ENCODE peak calls at places on chromosomes 6 and 20, in ten cellular contexts. C is posterior cingulate gyrus; Q is CD8-positive, alpha-beta T cell; B is progenitor cell of endocrine pancreas; G is hepatocyte; F is activated T-helper 1 cell treated with anti-CD3 and anti-CD28 coated beads, Interleukin-2, amount 50 U/mL, for 16 hours; X is Peyer's patch; R is kidney glomerular epithelial cell; H is occipital lobe; P is SW480. L is an unnamed sample.

GRCh38 chr6:143198312-143198711 is 137.6 kb downstream of the AIG1 start:
- DNase-seq in Q (no peak), G (no peak), P (no peak), B (no peak), H (no peak), C (no peak), F (no peak), X (no peak), R (no peak), L (no peak)

GRCh38 chr6:130515306-130515705 is 149.5 kb downstream of the TMEM200A start:
- DNase-seq in P (peak), X (no peak), B (no peak), H (no peak), Q (no peak), C (no peak), G (no peak), R (no peak), F (no peak), L (no peak)

GRCh38 chr6:100453701-100454521 is 10.8 kb downstream of the SIM1 start:
- DNase-seq in B (peak), X (no peak), C (no peak), F (no peak), Q (no peak), R (no peak), P (no peak), H (no peak), G (no peak), L (no peak)

GRCh38 chr6:168133707-168134398 is 54.8 kb upstream of the FRMD1 start:
- DNase-seq in G (no peak), F (no peak), X (no peak), Q (no peak), H (no peak), B (peak), C (peak), P (no peak), R (no peak), L (no peak)

GRCh38 chr6:11033825-11034224 is 10.3 kb downstream of the ELOVL2 start:
- DNase-seq in G (no peak), P (no peak), R (peak), B (no peak), H (no peak), C (no peak), X (no peak), Q (no peak), F (no peak), L (no peak)

GRCh38 chr6:29561618-29562181 is 2.2 kb upstream of the UBD start:
- DNase-seq in B (no peak), C (no peak), F (no peak), Q (no peak), R (no peak), P (no peak), G (no peak), H (no peak), X (no peak), L (no peak)

GRCh38 chr6:129567374-129567773 is 142.6 kb downstream of the ARHGAP18 start:
- DNase-seq in P (no peak), C (no peak), R (no peak), H (no peak), F (no peak), G (peak), B (no peak), Q (no peak), X (no peak), L (peak)

GRCh38 chr6:38131527-38131965 is 312.0 kb downstream of the ZFAND3 start:
- DNase-seq in R (peak), X (no peak), P (no peak), B (no peak), Q (no peak), H (no peak), F (no peak), C (no peak), G (no peak), L (no peak)

GRCh38 chr20:17841751-17842191 is 126.8 kb downstream of the SNX5 start:
- DNase-seq in P (no peak), B (no peak), X (no peak), R (peak), Q (no peak), F (no peak), C (no peak), G (no peak), H (no peak), L (no peak)

GRCh38 chr6:31651602-31652191 is 764 bp downstream of the BAG6 start:
- DNase-seq in G (peak), H (peak), R (peak), B (no peak), C (no peak), F (no peak), X (peak), Q (no peak), P (peak), L (peak)

GRCh38 chr6:69456086-69456485 is 340.7 kb downstream of the LMBRD1 start:
- DNase-seq in G (no peak), C (no peak), X (no peak), B (no peak), R (no peak), H (no peak), P (no peak), Q (no peak), F (no peak), L (no peak)

GRCh38 chr20:11902264-11902663 is 15.4 kb upstream of the BTBD3 start:
- DNase-seq in X (no peak), R (no peak), P (peak), G (no peak), Q (no peak), H (no peak), C (no peak), B (no peak), F (no peak), L (no peak)

GRCh38 chr20:57663241-57663640 is 43.0 kb upstream of the ZBP1 start:
- DNase-seq in H (no peak), F (no peak), G (no peak), Q (no peak), C (no peak), B (no peak), X (no peak), R (no peak), P (no peak), L (no peak)

GRCh38 chr6:168380956-168381605 is 59.9 kb upstream of the SMOC2 start:
- DNase-seq in Q (no peak), R (no peak), B (no peak), F (no peak), C (peak), X (no peak), H (no peak), G (no peak), P (peak), L (no peak)

GRCh38 chr6:166313255-166314070 is 5.3 kb upstream of the PRR18 start:
- DNase-seq in P (peak), F (no peak), X (peak), H (peak), B (no peak), R (peak), C (no peak), Q (peak), G (peak), L (peak)

GRCh38 chr6:70280462-70280861 is 22.4 kb downstream of the COL9A1 start:
- DNase-seq in R (no peak), P (no peak), G (peak), H (no peak), C (peak), X (no peak), Q (no peak), F (no peak), B (no peak), L (no peak)

GRCh38 chr6:107390056-107390455 is 69.3 kb downstream of the PDSS2 start:
- DNase-seq in X (no peak), P (no peak), B (no peak), R (no peak), G (no peak), C (no peak), F (no peak), H (no peak), Q (no peak), L (no peak)

GRCh38 chr6:6230286-6230685 is 90.2 kb downstream of the F13A1 start:
- DNase-seq in X (no peak), F (no peak), G (peak), P (peak), Q (no peak), B (no peak), R (no peak), C (no peak), H (no peak), L (no peak)

GRCh38 chr6:135159531-135159930 is 21.6 kb upstream of the MYB start:
- DNase-seq in G (no peak), Q (no peak), P (no peak), C (no peak), B (no peak), F (no peak), X (no peak), H (no peak), R (no peak), L (no peak)

GRCh38 chr20:2880650-2881049 is 7.4 kb downstream of the PTPRA start:
- DNase-seq in G (no peak), B (no peak), H (no peak), C (no peak), X (no peak), Q (no peak), P (no peak), R (no peak), F (no peak), L (no peak)

GRCh38 chr6:100378576-100378975 is 86.1 kb downstream of the SIM1 start:
- DNase-seq in C (no peak), P (no peak), F (no peak), B (no peak), X (no peak), R (no peak), Q (no peak), H (no peak), G (no peak), L (no peak)

L was measured in D341Med.